ENCODE peak calls at places on chromosome 22, in ten cellular contexts. T, P, B, R, U, K, M, D, W and Q are unnamed samples.

GRCh38 chr22:42800731-42801536 is 56.1 kb downstream of the ARFGAP3 start:
- DNase-seq in T (no peak), P (no peak), B (no peak), R (no peak), U (no peak), K (no peak), M (no peak), D (no peak), W (no peak), Q (no peak)

GRCh38 chr22:46078241-46079092 is 71.9 kb upstream of the PPARA start:
- DNase-seq in T (no peak), P (no peak), B (no peak), R (peak), U (no peak), K (no peak), M (no peak), D (peak), W (peak), Q (no peak)

GRCh38 chr22:39960791-39961746 is 872 bp downstream of the TMA7B start:
- DNase-seq in T (peak), P (peak), B (no peak), R (peak), U (peak), K (peak), M (no peak), D (peak), W (no peak), Q (peak)

GRCh38 chr22:37182101-37182948 is 5.7 kb downstream of the C1QTNF6 start:
- DNase-seq in T (no peak), P (no peak), B (no peak), R (no peak), U (no peak), K (no peak), M (no peak), D (no peak), W (peak), Q (no peak)

GRCh38 chr22:20571531-20572007 is 64.2 kb downstream of the MED15 start:
- DNase-seq in T (peak), P (no peak), B (peak), R (no peak), U (peak), K (peak), M (peak), D (no peak), W (peak), Q (no peak)

GRCh38 chr22:46827072-46827780 is 64.8 kb downstream of the TBC1D22A start:
- DNase-seq in T (no peak), P (no peak), B (no peak), R (no peak), U (no peak), K (no peak), M (no peak), D (no peak), W (no peak), Q (no peak)

GRCh38 chr22:43128928-43129424 is 14.2 kb downstream of the MCAT start:
- DNase-seq in T (no peak), P (no peak), B (no peak), R (no peak), U (no peak), K (no peak), M (no peak), D (no peak), W (no peak), Q (no peak)

GRCh38 chr22:19880786-19881569 is 26.3 kb upstream of the GNB1L start:
- DNase-seq in T (no peak), P (peak), B (peak), R (peak), U (no peak), K (no peak), M (no peak), D (peak), W (peak), Q (peak)

GRCh38 chr22:42001127-42001526 is 2.5 kb downstream of the WBP2NL start:
- DNase-seq in T (no peak), P (peak), B (no peak), R (no peak), U (no peak), K (no peak), M (no peak), D (no peak), W (no peak), Q (no peak)

GRCh38 chr22:46994983-46995382 is 232.5 kb downstream of the TBC1D22A start:
- DNase-seq in T (no peak), P (no peak), B (no peak), R (no peak), U (no peak), K (no peak), M (no peak), D (no peak), W (no peak), Q (no peak)

GRCh38 chr22:49951001-49951677 is 9.4 kb upstream of the PIM3 start:
- DNase-seq in T (no peak), P (peak), B (no peak), R (no peak), U (no peak), K (no peak), M (no peak), D (no peak), W (no peak), Q (peak)

GRCh38 chr22:42313804-42314581 is 43.5 kb upstream of the TCF20 start:
- DNase-seq in T (no peak), P (peak), B (peak), R (peak), U (peak), K (peak), M (no peak), D (peak), W (peak), Q (peak)

GRCh38 chr22:38317237-38317994 is at the start of gene CSNK1E:
- DNase-seq in T (peak), P (no peak), B (peak), R (peak), U (peak), K (peak), M (peak), D (peak), W (peak), Q (peak)

GRCh38 chr22:39249081-39249704 is 4.4 kb upstream of the PDGFB start:
- DNase-seq in T (no peak), P (no peak), B (no peak), R (no peak), U (no peak), K (no peak), M (no peak), D (no peak), W (no peak), Q (no peak)

GRCh38 chr22:37546436-37547248 is 13.6 kb upstream of the CDC42EP1 start:
- DNase-seq in T (no peak), P (no peak), B (no peak), R (peak), U (no peak), K (no peak), M (no peak), D (no peak), W (peak), Q (peak)

GRCh38 chr22:49068861-49069260 is 758.8 kb downstream of the BRD1 start:
- DNase-seq in T (no peak), P (no peak), B (no peak), R (no peak), U (no peak), K (no peak), M (no peak), D (no peak), W (no peak), Q (no peak)

GRCh38 chr22:22398530-22399327 is 109.8 kb downstream of the ZNF280B start:
- DNase-seq in T (no peak), P (no peak), B (no peak), R (no peak), U (no peak), K (no peak), M (no peak), D (no peak), W (no peak), Q (no peak)

GRCh38 chr22:28381427-28382167 is 298.0 kb downstream of the TTC28 start:
- DNase-seq in T (no peak), P (no peak), B (no peak), R (peak), U (no peak), K (no peak), M (no peak), D (peak), W (no peak), Q (peak)

GRCh38 chr22:23565942-23566715 is 14.0 kb downstream of the IGLL1 start:
- DNase-seq in T (no peak), P (no peak), B (peak), R (no peak), U (no peak), K (no peak), M (no peak), D (no peak), W (no peak), Q (no peak)

GRCh38 chr22:33188316-33188715 is 130.1 kb upstream of the SYN3 start:
- DNase-seq in T (no peak), P (peak), B (no peak), R (peak), U (no peak), K (no peak), M (no peak), D (peak), W (no peak), Q (no peak)

GRCh38 chr22:39185601-39186012 is 33.1 kb upstream of the CBX7 start:
- DNase-seq in T (no peak), P (no peak), B (no peak), R (no peak), U (no peak), K (no peak), M (no peak), D (no peak), W (peak), Q (no peak)

GRCh38 chr22:41028841-41029240 is 63.6 kb upstream of the EP300 start:
- DNase-seq in T (no peak), P (peak), B (no peak), R (peak), U (no peak), K (no peak), M (no peak), D (peak), W (no peak), Q (peak)

GRCh38 chr22:33539902-33540751 is 380.1 kb downstream of the LARGE1 start:
- DNase-seq in T (no peak), P (no peak), B (no peak), R (no peak), U (no peak), K (no peak), M (no peak), D (no peak), W (peak), Q (no peak)

GRCh38 chr22:23841736-23842404 is 3.1 kb upstream of the DERL3 start:
- DNase-seq in T (no peak), P (no peak), B (no peak), R (no peak), U (no peak), K (no peak), M (no peak), D (no peak), W (no peak), Q (no peak)

GRCh38 chr22:30420401-30421178 is 5.0 kb upstream of the MTFP1 start:
- DNase-seq in T (no peak), P (peak), B (no peak), R (peak), U (no peak), K (no peak), M (no peak), D (peak), W (no peak), Q (peak)